ENCODE peak calls at places on chromosomes 12 and 14, in four cellular contexts. U is fibroblast of lung, W is Peyer's patch, T is transverse colon. F is an unnamed sample.

GRCh38 chr14:79011091-79011919 is 841.1 kb downstream of the NRXN3 start:
- DNase-seq in T (no peak), W (no peak), U (peak; percentile 62), F (peak; percentile 96)

GRCh38 chr12:95083938-95084337 is 10.5 kb upstream of the NR2C1 start:
- DNase-seq in U (peak; percentile 95), W (no peak), T (no peak), F (no peak)

GRCh38 chr12:48002773-48003218 is 1.5 kb downstream of the COL2A1 start:
- DNase-seq in T (peak; percentile 37), W (peak; percentile 54), U (peak; percentile 25), F (peak; percentile 23)

GRCh38 chr12:121399391-121400331 is at the start of gene RNF34:
- DNase-seq in W (peak; percentile 100), T (peak; percentile 99), U (peak; percentile 97), F (peak; percentile 93)

GRCh38 chr12:25151476-25151875 is 43.5 kb downstream of the DNAI7 start:
- DNase-seq in W (peak; percentile 55), T (peak; percentile 39), U (peak; percentile 99), F (peak; percentile 92)

GRCh38 chr14:24785698-24786097 is 151.7 kb upstream of the GZMB start:
- DNase-seq in W (no peak), T (no peak), U (no peak), F (no peak)

GRCh38 chr14:104370256-104370870 is 209.2 kb upstream of the C14orf180 start:
- DNase-seq in T (no peak), W (no peak), U (no peak), F (no peak)

GRCh38 chr14:69715725-69716482 is 51.0 kb upstream of the SRSF5 start:
- DNase-seq in U (peak; percentile 79), W (peak; percentile 68), T (peak; percentile 59), F (peak; percentile 92)

GRCh38 chr12:7369274-7369729 is 65.4 kb downstream of the ACSM4 start:
- DNase-seq in T (no peak), W (no peak), U (no peak), F (no peak)

GRCh38 chr14:101963611-101964296 is 619 bp upstream of the DYNC1H1 start:
- DNase-seq in T (no peak), U (no peak), W (no peak), F (no peak)

GRCh38 chr12:105106621-105107020 is 910 bp upstream of the WASHC4 start:
- DNase-seq in T (no peak), W (no peak), U (no peak), F (peak; percentile 64)

GRCh38 chr14:101408077-101408831 is 153.0 kb upstream of the DIO3 start:
- DNase-seq in W (no peak), U (peak; percentile 98), T (no peak), F (no peak)

GRCh38 chr12:116524964-116525379 is 34.2 kb upstream of the MAP1LC3B2 start:
- DNase-seq in W (no peak), T (no peak), U (peak; percentile 77), F (no peak)

GRCh38 chr14:52430474-52430873 is 116.4 kb downstream of the PTGER2 start:
- DNase-seq in W (no peak), T (no peak), U (no peak), F (no peak)

GRCh38 chr14:100554082-100554677 is 33.0 kb downstream of the BEGAIN start:
- DNase-seq in W (peak; percentile 89), U (no peak), T (peak; percentile 88), F (peak; percentile 40)

GRCh38 chr12:63927511-63927910 is 83.0 kb downstream of the SRGAP1 start:
- DNase-seq in T (no peak), U (no peak), W (no peak), F (no peak)

GRCh38 chr12:27179399-27180214 is 64.5 kb upstream of the STK38L start:
- DNase-seq in T (no peak), U (peak; percentile 92), W (no peak), F (peak; percentile 100)

GRCh38 chr12:107992870-107993451 is 136.1 kb upstream of the WSCD2 start:
- DNase-seq in T (no peak), W (no peak), U (peak; percentile 1), F (peak; percentile 62)

GRCh38 chr12:27982380-27982779 is 9.8 kb upstream of the PTHLH start:
- DNase-seq in W (no peak), T (no peak), U (no peak), F (no peak)

GRCh38 chr14:89060191-89060590 is 235.7 kb downstream of the TTC8 start:
- DNase-seq in U (peak; percentile 39), W (no peak), T (no peak), F (no peak)

GRCh38 chr12:24909667-24910066 is 39.2 kb downstream of the BCAT1 start:
- DNase-seq in U (peak; percentile 93), T (peak; percentile 23), W (peak; percentile 59), F (peak; percentile 87)

GRCh38 chr14:49249022-49249421 is 337.2 kb downstream of the RPS29 start:
- DNase-seq in U (peak; percentile 34), W (no peak), T (no peak), F (peak; percentile 28)

GRCh38 chr14:64196668-64197411 is 97.3 kb downstream of the ESR2 start:
- DNase-seq in W (peak; percentile 54), U (peak; percentile 39), T (no peak), F (no peak)

GRCh38 chr14:51666070-51666469 is 14.4 kb downstream of the FRMD6 start:
- DNase-seq in U (no peak), W (no peak), T (no peak), F (no peak)

GRCh38 chr14:57420033-57420432 is 29.6 kb downstream of the NAA30 start:
- DNase-seq in T (no peak), U (no peak), W (no peak), F (no peak)

GRCh38 chr12:54390668-54391551 is 6.4 kb upstream of the ZNF385A start:
- DNase-seq in W (peak; percentile 91), U (no peak), T (peak; percentile 69), F (peak; percentile 60)

GRCh38 chr14:72615511-72616121 is 278.3 kb downstream of the DPF3 start:
- DNase-seq in U (peak; percentile 26), T (no peak), W (no peak), F (peak; percentile 74)

GRCh38 chr12:29763301-29763683 is 20.4 kb downstream of the TMTC1 start:
- DNase-seq in T (no peak), U (no peak), W (no peak), F (no peak)

GRCh38 chr14:24481622-24482324 is 26.3 kb downstream of the CMA1 start:
- DNase-seq in U (no peak), W (peak; percentile 75), T (peak; percentile 56), F (peak; percentile 35)

GRCh38 chr14:37201724-37202123 is 4.0 kb downstream of the MIPOL1 start:
- DNase-seq in U (no peak), W (no peak), T (no peak), F (no peak)

GRCh38 chr12:47775100-47775911 is 2.3 kb downstream of the SLC48A1 start:
- DNase-seq in U (peak; percentile 50), W (no peak), T (no peak), F (no peak)

GRCh38 chr12:62435337-62436163 is 31.1 kb upstream of the MON2 start:
- DNase-seq in T (peak; percentile 52), U (peak; percentile 74), W (peak; percentile 59), F (peak; percentile 22)

GRCh38 chr12:65209655-65210043 is 40.3 kb downstream of the LEMD3 start:
- DNase-seq in U (no peak), T (no peak), W (no peak), F (no peak)

GRCh38 chr12:2402180-2402579 is 349.4 kb downstream of the CACNA1C start:
- DNase-seq in W (peak; percentile 38), U (no peak), T (no peak), F (no peak)

GRCh38 chr12:47867496-47867941 is 37.3 kb downstream of the VDR start:
- DNase-seq in U (peak; percentile 89), W (no peak), T (no peak), F (peak; percentile 79)

GRCh38 chr14:51498411-51499227 is 153.1 kb upstream of the FRMD6 start:
- DNase-seq in U (no peak), W (no peak), T (no peak), F (no peak)

DNA sequence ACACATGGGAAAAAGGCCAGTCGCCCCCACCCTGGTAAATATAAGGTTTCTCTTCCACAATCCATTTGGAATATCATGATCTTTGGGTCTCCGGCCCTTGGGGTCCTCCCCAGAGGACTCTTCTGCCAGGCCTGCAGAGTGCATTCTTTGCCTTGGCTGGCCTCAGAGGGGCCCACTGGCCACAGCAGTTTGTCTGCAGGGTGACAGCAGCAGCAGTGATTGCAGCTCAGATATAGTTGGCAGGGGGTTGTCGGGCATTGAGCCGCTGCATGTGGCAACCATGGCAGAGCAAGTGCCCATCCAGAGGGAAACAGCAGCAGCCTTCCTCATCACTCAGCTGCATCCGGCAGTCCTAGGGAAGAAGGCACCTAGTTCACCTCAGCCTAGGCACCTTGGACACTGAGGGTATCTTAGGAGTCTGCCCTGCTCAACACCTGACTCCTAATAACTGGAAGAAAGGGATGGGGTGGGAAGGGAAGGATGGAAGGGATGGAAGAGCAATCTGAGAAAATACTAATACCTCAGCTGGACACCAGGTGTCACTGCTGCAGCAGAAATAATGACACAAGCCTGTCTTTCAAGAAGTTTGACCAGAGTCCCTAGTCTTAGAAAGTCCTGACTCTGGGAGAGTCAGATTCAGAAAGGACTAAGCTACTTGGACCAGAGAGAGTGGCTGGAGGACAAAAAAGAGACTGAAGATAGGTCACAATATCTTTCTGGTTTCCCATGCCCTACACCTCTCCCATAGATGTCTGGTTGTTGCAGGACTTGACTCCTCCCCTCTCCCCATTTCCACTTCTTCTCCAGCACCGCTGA is 8.9 kb downstream of the AJUBA start:
- DNase-seq in W (peak; percentile 80), U (peak; percentile 78), T (peak; percentile 55), F (peak; percentile 62)
- H3K36me3 ChIP-seq in W (no peaks in the 10 kb centered on the region), U (peaks cover 17% of the 10 kb centered on the region), T (no peaks in the 10 kb centered on the region), F (peaks cover 43% of the 10 kb centered on the region)

DNA sequence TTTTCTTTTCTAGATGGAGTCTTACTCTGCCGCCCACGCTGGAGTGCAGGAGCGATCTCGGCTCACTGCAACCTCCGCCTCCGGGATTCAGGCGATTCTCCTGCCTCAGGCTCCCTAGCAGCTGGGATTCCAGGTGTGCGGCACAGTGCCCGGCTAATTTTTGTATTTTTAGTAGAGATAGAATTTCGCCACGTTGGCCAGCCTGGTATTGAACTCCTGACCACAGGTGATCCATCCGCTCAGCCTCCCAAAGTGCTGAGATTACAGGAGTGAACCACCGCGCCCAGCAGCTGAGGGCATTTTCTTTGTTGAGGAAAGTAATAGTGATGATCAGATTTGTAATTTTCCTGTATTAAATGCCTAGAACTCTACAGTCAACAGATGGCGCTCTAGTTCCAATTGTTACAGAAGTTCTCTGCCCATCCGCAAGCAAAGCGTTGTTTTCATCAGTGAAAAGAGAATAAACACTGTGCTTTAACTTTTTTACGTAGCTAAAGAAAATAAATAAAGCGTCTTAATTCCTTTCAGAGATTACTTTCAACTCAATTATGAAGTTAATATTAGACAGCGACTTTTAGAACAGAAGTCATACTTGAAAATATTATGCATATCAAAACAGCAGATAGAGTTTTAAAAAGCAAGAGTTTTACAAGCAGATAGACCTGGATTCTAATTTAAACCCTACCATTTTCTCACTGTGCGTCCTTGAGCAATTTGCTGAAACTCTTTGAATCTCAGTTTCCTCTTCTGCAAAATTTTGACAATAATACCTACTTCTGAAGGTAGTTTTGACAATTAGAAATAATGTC is 335.1 kb downstream of the DUSP6 start:
- DNase-seq in U (peak; percentile 82), W (peak; percentile 48), T (no peak), F (peak; percentile 73)
- H3K4me3 ChIP-seq in U (peak overlapping the region; percentile 44), W (no peak overlapping the region), T (no peak overlapping the region), F (no peak overlapping the region)

DNA sequence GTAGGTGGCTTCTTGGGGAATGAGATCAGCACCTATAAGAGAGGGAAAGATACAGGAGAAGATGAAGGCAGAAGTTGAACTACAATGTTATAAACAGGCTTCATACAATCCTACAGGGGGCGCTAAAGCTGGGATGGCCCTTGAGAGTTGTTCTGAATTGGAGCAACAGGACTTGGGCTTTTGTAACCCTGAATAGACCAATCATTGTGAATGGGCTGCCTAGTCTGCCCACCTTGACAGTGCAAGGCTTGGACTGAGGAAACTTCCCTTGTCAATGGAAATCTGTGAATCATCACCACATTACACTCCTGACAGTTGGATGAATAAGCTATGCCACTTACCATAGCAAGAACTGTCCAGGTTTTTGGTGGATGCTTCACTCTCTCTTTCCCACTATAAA is 306.1 kb downstream of the KCNC2 start:
- DNase-seq in T (no peak), W (no peak), U (no peak), F (peak; percentile 65)
- TF ChIP-seq CTCF in T (no peak), W (no peak), U (peak; percentile 24), F (peak; percentile 55)

GRCh38 chr12:100077367-100077766 is 65.3 kb downstream of the BLTP3B start:
- DNase-seq in T (no peak), U (peak; percentile 3), W (no peak), F (no peak)
- H3K36me3 ChIP-seq in T (no peaks in the 10 kb centered on the region), U (no peaks in the 10 kb centered on the region), W (peaks cover 29% of the 10 kb centered on the region), F (no peaks in the 10 kb centered on the region)

F was measured in bronchial epithelial cell.